ENCODE peak calls at places on chromosomes 7 and 10, in nine cellular contexts. E is MM.1S, Q is mesenchymal stem cell, S is esophagus squamous epithelium, U is upper lobe of right lung, N is mammary epithelial cell, P is A549, C is body of pancreas, H is colonic mucosa. Z is an unnamed sample.

GRCh38 chr10:58892039-58892665 is 284.3 kb upstream of the PHYHIPL start:
- DNase-seq in E (no peak), Q (peak), S (no peak), U (no peak), N (no peak), P (no peak), C (no peak), H (no peak), Z (no peak)

GRCh38 chr7:41628926-41629325 is 74.0 kb downstream of the INHBA start:
- DNase-seq in E (peak), Q (no peak), S (no peak), U (no peak), N (peak), P (no peak), C (no peak), H (no peak), Z (no peak)

GRCh38 chr7:16647435-16647960 is 1.5 kb downstream of the BZW2 start:
- DNase-seq in E (no peak), Q (no peak), S (no peak), U (no peak), N (peak), P (no peak), C (no peak), H (no peak), Z (no peak)

GRCh38 chr7:43117025-43117424 is 4.6 kb downstream of the HECW1 start:
- DNase-seq in E (no peak), Q (no peak), S (no peak), U (no peak), N (no peak), P (no peak), C (no peak), H (no peak), Z (no peak)

GRCh38 chr7:28083159-28083997 is 97.2 kb downstream of the JAZF1 start:
- DNase-seq in E (no peak), Q (peak), S (no peak), U (no peak), N (peak), P (peak), C (no peak), H (no peak), Z (no peak)

GRCh38 chr7:101940830-101941229 is 123.4 kb downstream of the CUX1 start:
- DNase-seq in E (no peak), Q (peak), S (no peak), U (peak), N (no peak), P (peak), C (peak), H (peak), Z (no peak)

GRCh38 chr7:140671966-140672365 is 779 bp upstream of the ADCK2 start:
- DNase-seq in E (no peak), Q (no peak), S (no peak), U (peak), N (no peak), P (no peak), C (no peak), H (no peak), Z (no peak)

GRCh38 chr10:112435013-112435619 is 11.6 kb downstream of the ZDHHC6 start:
- DNase-seq in E (peak), Q (peak), S (no peak), U (no peak), N (peak), P (peak), C (no peak), H (no peak), Z (no peak)

GRCh38 chr7:28088032-28088431 is 92.6 kb downstream of the JAZF1 start:
- DNase-seq in E (peak), Q (no peak), S (no peak), U (no peak), N (no peak), P (no peak), C (no peak), H (no peak), Z (no peak)

GRCh38 chr7:135552148-135552547 is 5.6 kb upstream of the NUP205 start:
- DNase-seq in E (no peak), Q (no peak), S (no peak), U (no peak), N (no peak), P (no peak), C (no peak), H (no peak), Z (no peak)

GRCh38 chr7:64602518-64602917 is 39.6 kb upstream of the ZNF680 start:
- DNase-seq in E (no peak), Q (no peak), S (no peak), U (no peak), N (no peak), P (no peak), C (no peak), H (no peak), Z (no peak)

GRCh38 chr7:17631061-17631460 is 309.2 kb downstream of the SNX13 start:
- DNase-seq in E (no peak), Q (no peak), S (no peak), U (no peak), N (no peak), P (no peak), C (no peak), H (no peak), Z (no peak)

GRCh38 chr7:104772405-104772821 is 241.6 kb upstream of the KMT2E start:
- DNase-seq in E (no peak), Q (no peak), S (no peak), U (no peak), N (no peak), P (no peak), C (no peak), H (no peak), Z (no peak)

GRCh38 chr7:7257899-7258692 is 75.8 kb downstream of the C1GALT1 start:
- DNase-seq in E (peak), Q (peak), S (no peak), U (no peak), N (no peak), P (no peak), C (no peak), H (no peak), Z (peak)

GRCh38 chr7:41881313-41882130 is 178.6 kb upstream of the INHBA start:
- DNase-seq in E (peak), Q (peak), S (no peak), U (peak), N (no peak), P (no peak), C (no peak), H (peak), Z (peak)

GRCh38 chr10:76736848-76737495 is 900.6 kb downstream of the KCNMA1 start:
- DNase-seq in E (no peak), Q (no peak), S (no peak), U (no peak), N (peak), P (no peak), C (no peak), H (no peak), Z (no peak)

GRCh38 chr10:119526606-119527592 is 15.6 kb downstream of the RGS10 start:
- DNase-seq in E (no peak), Q (peak), S (no peak), U (no peak), N (no peak), P (peak), C (no peak), H (no peak), Z (no peak)

GRCh38 chr7:129843365-129843898 is 109.3 kb downstream of the UBE2H start:
- DNase-seq in E (no peak), Q (no peak), S (no peak), U (no peak), N (no peak), P (no peak), C (no peak), H (no peak), Z (no peak)

GRCh38 chr7:1844956-1845390 is 174.9 kb downstream of the ELFN1 start:
- DNase-seq in E (no peak), Q (no peak), S (no peak), U (peak), N (no peak), P (no peak), C (no peak), H (no peak), Z (no peak)

GRCh38 chr7:82468435-82468834 is 24.9 kb upstream of the CACNA2D1 start:
- DNase-seq in E (no peak), Q (no peak), S (no peak), U (no peak), N (no peak), P (no peak), C (no peak), H (no peak), Z (no peak)

GRCh38 chr10:68082815-68083395 is 7.8 kb upstream of the HERC4 start:
- DNase-seq in E (no peak), Q (peak), S (no peak), U (no peak), N (no peak), P (peak), C (no peak), H (no peak), Z (no peak)

GRCh38 chr7:121301441-121302213 is 27.2 kb upstream of the WNT16 start:
- DNase-seq in E (no peak), Q (no peak), S (no peak), U (no peak), N (no peak), P (no peak), C (no peak), H (no peak), Z (no peak)

GRCh38 chr10:126384269-126384873 is 3.9 kb downstream of the ADAM12 start:
- DNase-seq in E (no peak), Q (peak), S (no peak), U (no peak), N (no peak), P (peak), C (no peak), H (no peak), Z (no peak)

GRCh38 chr10:51602326-51602725 is 97.1 kb downstream of the CSTF2T start:
- DNase-seq in E (no peak), Q (peak), S (no peak), U (no peak), N (no peak), P (no peak), C (no peak), H (no peak), Z (no peak)

GRCh38 chr10:49457686-49458085 is 61.8 kb upstream of the DRGX start:
- DNase-seq in E (no peak), Q (peak), S (no peak), U (no peak), N (no peak), P (no peak), C (no peak), H (no peak), Z (no peak)

GRCh38 chr7:7395785-7396184 is 139.9 kb downstream of the COL28A1 start:
- DNase-seq in E (no peak), Q (no peak), S (no peak), U (no peak), N (no peak), P (no peak), C (no peak), H (no peak), Z (no peak)

GRCh38 chr7:144656960-144657359 is 178.9 kb downstream of the TPK1 start:
- DNase-seq in E (peak), Q (no peak), S (no peak), U (no peak), N (no peak), P (no peak), C (no peak), H (no peak), Z (no peak)

GRCh38 chr7:28364082-28364481 is 48.2 kb upstream of the CREB5 start:
- DNase-seq in E (no peak), Q (no peak), S (no peak), U (no peak), N (no peak), P (peak), C (no peak), H (no peak), Z (no peak)

GRCh38 chr7:149020483-149020882 is 7.8 kb downstream of the PDIA4 start:
- DNase-seq in E (no peak), Q (no peak), S (no peak), U (no peak), N (no peak), P (no peak), C (no peak), H (no peak), Z (no peak)

GRCh38 chr10:47260505-47261111 is 39.4 kb upstream of the GDF10 start:
- DNase-seq in E (no peak), Q (no peak), S (no peak), U (no peak), N (no peak), P (no peak), C (no peak), H (no peak), Z (no peak)

GRCh38 chr10:84214612-84215235 is 10.6 kb downstream of the LRIT2 start:
- DNase-seq in E (peak), Q (no peak), S (no peak), U (no peak), N (peak), P (peak), C (no peak), H (peak), Z (peak)

GRCh38 chr7:132095111-132095765 is 481.0 kb downstream of the PLXNA4 start:
- DNase-seq in E (no peak), Q (no peak), S (no peak), U (no peak), N (no peak), P (no peak), C (no peak), H (no peak), Z (no peak)

GRCh38 chr7:150685219-150686029 is at the start of gene GIMAP2:
- DNase-seq in E (peak), Q (no peak), S (no peak), U (no peak), N (peak), P (no peak), C (no peak), H (peak), Z (peak)
- H3K4me3 ChIP-seq in E (peak), Q (peak), S (peak), U (peak), N (peak), P (no peak), C (no peak), H (peak), Z (peak)

DNA sequence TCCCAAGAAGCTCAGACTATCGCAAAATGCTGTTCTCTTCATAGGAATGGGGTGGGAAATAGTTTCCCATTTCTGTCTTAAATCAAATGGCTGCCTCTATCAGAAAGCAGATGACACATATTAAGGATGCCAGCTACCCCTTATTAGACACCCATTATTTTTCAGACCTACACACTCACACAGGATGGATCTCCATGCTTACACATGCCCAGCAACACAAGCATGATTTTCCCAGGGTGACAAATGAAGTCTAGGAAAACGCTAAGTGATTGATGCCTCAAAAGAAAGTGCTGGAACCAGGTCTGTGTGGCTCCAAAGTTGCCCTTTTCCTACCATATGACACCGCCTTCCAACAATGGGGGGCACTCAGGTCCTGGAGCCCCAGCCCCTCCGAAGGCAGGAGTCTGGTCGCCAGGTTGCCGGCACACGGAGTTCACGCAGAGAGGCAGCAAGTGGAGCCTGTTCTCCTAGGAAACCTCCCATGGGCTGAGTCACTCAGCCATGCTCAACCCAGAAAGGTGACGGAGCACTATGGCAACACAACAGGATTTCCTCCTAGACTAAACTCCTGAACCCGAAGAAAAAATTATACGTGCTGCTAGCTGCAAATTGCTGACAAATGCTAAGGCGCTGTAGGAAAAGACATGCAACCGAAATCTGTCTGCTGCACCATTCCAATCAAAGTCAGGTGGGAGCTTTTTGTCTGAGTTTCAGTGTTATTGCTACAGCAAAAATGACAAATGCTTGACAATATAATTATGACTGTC is 19.8 kb downstream of the VOPP1 start:
- DNase-seq in E (peak), Q (peak), S (no peak), U (no peak), N (no peak), P (peak), C (no peak), H (peak), Z (no peak)
- H3K27ac ChIP-seq in E (peak), Q (peak), S (peak), U (no peak), N (no peak), P (no peak), C (no peak), H (peak), Z (no peak)

DNA sequence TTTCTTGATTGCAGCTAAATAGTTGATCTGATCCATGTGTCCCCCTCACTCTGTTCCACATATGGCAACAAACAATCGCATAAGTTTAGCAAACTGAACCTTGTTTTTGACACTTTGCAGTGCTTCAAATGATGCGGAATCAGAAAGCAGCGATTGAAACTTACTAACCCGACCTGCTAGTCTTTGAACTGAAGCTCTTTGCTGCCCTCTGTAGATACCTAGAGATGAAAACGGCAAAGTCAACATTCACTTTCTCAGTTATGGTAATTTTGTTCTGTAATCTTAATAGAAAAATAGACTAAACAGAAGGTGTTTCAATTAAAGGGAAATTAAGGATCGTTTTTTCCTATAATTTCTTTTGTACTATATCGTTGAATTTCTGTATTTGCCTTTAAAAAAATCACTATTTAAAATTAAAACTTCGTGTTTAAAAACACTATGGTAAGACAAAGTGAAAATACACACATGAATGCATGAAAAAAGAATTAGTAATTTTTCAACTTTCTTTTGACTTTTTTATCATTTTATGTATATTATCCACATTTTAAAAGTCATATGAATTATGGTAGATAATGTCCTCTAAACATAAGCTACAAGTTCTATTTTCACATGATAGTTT is 276.5 kb downstream of the MAGI2 start:
- DNase-seq in E (peak), Q (peak), S (no peak), U (no peak), N (peak), P (peak), C (no peak), H (no peak), Z (no peak)
- H3K4me3 ChIP-seq in E (no peak), Q (no peak), S (no peak), U (no peak), N (no peak), P (no peak), C (no peak), H (no peak), Z (no peak)

DNA sequence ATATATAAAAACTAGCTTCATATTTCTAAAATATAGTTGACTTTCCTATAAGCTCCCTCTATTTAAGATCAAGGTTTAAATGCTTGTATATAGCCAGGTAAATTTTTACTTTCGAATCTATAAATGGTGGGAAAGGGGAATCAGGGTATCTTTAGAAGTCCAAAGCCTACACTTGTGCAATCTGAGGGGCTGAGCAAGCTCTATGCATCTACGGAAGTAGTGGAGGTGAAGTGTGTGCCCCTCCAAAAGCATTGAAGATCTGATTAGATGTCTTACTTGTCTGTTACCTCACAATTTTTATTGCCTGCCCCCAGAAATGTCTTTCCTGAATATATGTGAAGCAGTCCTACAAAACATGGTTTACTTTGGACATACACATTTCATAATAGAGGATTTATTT is 1.6 kb downstream of the AKAP9 start:
- DNase-seq in E (no peak), Q (no peak), S (no peak), U (no peak), N (peak), P (no peak), C (no peak), H (no peak), Z (no peak)
- H3K27ac ChIP-seq in E (no peak), Q (no peak), S (no peak), U (no peak), N (no peak), P (no peak), C (peak), H (no peak), Z (no peak)

GRCh38 chr7:130956417-130957139 is 222.6 kb upstream of the KLF14 start:
- DNase-seq in E (no peak), Q (peak), S (no peak), U (no peak), N (no peak), P (no peak), C (no peak), H (no peak), Z (no peak)
- H3K4me3 ChIP-seq in E (no peak), Q (peak), S (peak), U (no peak), N (no peak), P (no peak), C (no peak), H (no peak), Z (no peak)

GRCh38 chr7:76185187-76185915 is 16.3 kb upstream of the SRRM3 start:
- DNase-seq in E (no peak), Q (no peak), S (no peak), U (no peak), N (no peak), P (no peak), C (no peak), H (no peak), Z (no peak)
- H3K27ac ChIP-seq in E (no peak), Q (no peak), S (no peak), U (no peak), N (no peak), P (no peak), C (no peak), H (no peak), Z (no peak)